ENCODE peak calls at places on chromosomes 7 and 10, in five cellular contexts. L is AG10803, W is Calu3, A is psoas muscle, I is fibroblast of lung. M is an unnamed sample.

GRCh38 chr7:27346531-27347260 is 104.1 kb downstream of the EVX1 start:
- DNase-seq in L (peak; percentile 77), W (peak; percentile 91), A (no peak), I (peak; percentile 80), M (no peak)

GRCh38 chr7:74502216-74502891 is 48.6 kb downstream of the GTF2IRD1 start:
- DNase-seq in L (peak; percentile 14), W (no peak), A (peak; percentile 94), I (no peak), M (no peak)

GRCh38 chr7:46218461-46219202 is 297.6 kb upstream of the IGFBP3 start:
- DNase-seq in L (peak; percentile 16), W (no peak), A (no peak), I (no peak), M (no peak)

GRCh38 chr7:17021205-17021604 is 139.4 kb upstream of the AGR3 start:
- DNase-seq in L (peak; percentile 70), W (peak; percentile 47), A (no peak), I (no peak), M (no peak)

GRCh38 chr10:4195214-4195613 is 410.2 kb upstream of the KLF6 start:
- DNase-seq in L (peak; percentile 19), W (no peak), A (no peak), I (peak; percentile 33), M (no peak)

GRCh38 chr10:130215076-130215917 is 79.1 kb downstream of the GLRX3 start:
- DNase-seq in L (no peak), W (no peak), A (no peak), I (no peak), M (no peak)

GRCh38 chr10:54363390-54363789 is 437.6 kb downstream of the PCDH15 start:
- DNase-seq in L (no peak), W (no peak), A (no peak), I (peak; percentile 3), M (no peak)

GRCh38 chr7:106102387-106102966 is 9.6 kb downstream of the SYPL1 start:
- DNase-seq in L (no peak), W (no peak), A (no peak), I (no peak), M (no peak)

GRCh38 chr7:139776486-139777303 is 1.1 kb downstream of the HIPK2 start:
- DNase-seq in L (peak; percentile 60), W (peak; percentile 18), A (no peak), I (peak; percentile 65), M (no peak)

GRCh38 chr10:12489357-12489756 is 140.0 kb downstream of the CAMK1D start:
- DNase-seq in L (no peak), W (no peak), A (no peak), I (no peak), M (no peak)

GRCh38 chr7:452230-452751 is 67.4 kb downstream of the PDGFA start:
- DNase-seq in L (peak; percentile 65), W (peak; percentile 49), A (no peak), I (peak; percentile 42), M (no peak)

GRCh38 chr10:4982764-4983226 is 19.6 kb downstream of the AKR1C1 start:
- DNase-seq in L (peak; percentile 7), W (no peak), A (no peak), I (peak; percentile 35), M (no peak)

GRCh38 chr10:125550362-125550761 is 132.6 kb downstream of the TEX36 start:
- DNase-seq in L (no peak), W (no peak), A (no peak), I (no peak), M (no peak)

GRCh38 chr10:22630229-22631174 is 83.9 kb downstream of the PIP4K2A start:
- DNase-seq in L (peak; percentile 54), W (no peak), A (no peak), I (peak; percentile 77), M (no peak)

GRCh38 chr7:24966802-24967201 is 13.2 kb downstream of the OSBPL3 start:
- DNase-seq in L (no peak), W (no peak), A (no peak), I (peak; percentile 36), M (no peak)

GRCh38 chr10:18229839-18230238 is 89.6 kb downstream of the CACNB2 start:
- DNase-seq in L (peak; percentile 54), W (no peak), A (no peak), I (peak; percentile 31), M (no peak)

GRCh38 chr7:147048864-147049263 is 932.3 kb downstream of the CNTNAP2 start:
- DNase-seq in L (no peak), W (no peak), A (no peak), I (no peak), M (no peak)

GRCh38 chr7:117993377-117994003 is 120.2 kb upstream of the CTTNBP2 start:
- DNase-seq in L (no peak), W (peak; percentile 47), A (no peak), I (peak; percentile 40), M (no peak)

GRCh38 chr10:97371696-97372095 is 29.4 kb downstream of the RRP12 start:
- DNase-seq in L (no peak), W (no peak), A (no peak), I (no peak), M (no peak)

GRCh38 chr7:100152404-100152803 is 3.7 kb downstream of the LAMTOR4 start:
- DNase-seq in L (no peak), W (no peak), A (no peak), I (no peak), M (no peak)

GRCh38 chr10:6891924-6892323 is 311.8 kb upstream of the PRKCQ start:
- DNase-seq in L (no peak), W (no peak), A (no peak), I (no peak), M (no peak)

GRCh38 chr10:77636967-77637473 is 588 bp downstream of the KCNMA1 start:
- DNase-seq in L (no peak), W (no peak), A (no peak), I (no peak), M (no peak)

GRCh38 chr10:77638766-77639101 is 1.1 kb upstream of the KCNMA1 start:
- DNase-seq in L (no peak), W (no peak), A (no peak), I (no peak), M (no peak)

GRCh38 chr10:77636286-77636966 is 1.2 kb downstream of the KCNMA1 start:
- DNase-seq in L (no peak), W (no peak), A (no peak), I (no peak), M (no peak)

GRCh38 chr10:77637986-77638765 is 568 bp upstream of the KCNMA1 start:
- DNase-seq in L (peak; percentile 61), W (peak; percentile 44), A (peak; percentile 83), I (peak; percentile 61), M (no peak)

GRCh38 chr10:77637474-77637985 is at the start of gene KCNMA1:
- DNase-seq in L (peak; percentile 49), W (peak; percentile 43), A (peak; percentile 73), I (peak; percentile 48), M (no peak)
- TF ChIP-seq CTCF in L (no peak), W (no peak), A (no peak), I (no peak), M (no peak)

GRCh38 chr7:128263420-128263819 is 22.3 kb downstream of the LEP start:
- DNase-seq in L (no peak), W (no peak), A (no peak), I (no peak), M (no peak)

GRCh38 chr7:128262273-128263028 is 21.4 kb downstream of the LEP start:
- DNase-seq in L (no peak), W (no peak), A (no peak), I (no peak), M (no peak)

GRCh38 chr7:128257458-128257857 is 16.4 kb downstream of the LEP start:
- DNase-seq in L (no peak), W (no peak), A (no peak), I (no peak), M (no peak)

GRCh38 chr7:128259131-128260056 is 18.3 kb downstream of the LEP start:
- DNase-seq in L (peak; percentile 30), W (peak; percentile 86), A (no peak), I (peak; percentile 49), M (no peak)

GRCh38 chr7:128260069-128260468 is 19.0 kb downstream of the LEP start:
- DNase-seq in L (no peak), W (no peak), A (no peak), I (no peak), M (no peak)
- TF ChIP-seq CTCF in L (no peak), W (no peak), A (no peak), I (no peak), M (no peak)

DNA sequence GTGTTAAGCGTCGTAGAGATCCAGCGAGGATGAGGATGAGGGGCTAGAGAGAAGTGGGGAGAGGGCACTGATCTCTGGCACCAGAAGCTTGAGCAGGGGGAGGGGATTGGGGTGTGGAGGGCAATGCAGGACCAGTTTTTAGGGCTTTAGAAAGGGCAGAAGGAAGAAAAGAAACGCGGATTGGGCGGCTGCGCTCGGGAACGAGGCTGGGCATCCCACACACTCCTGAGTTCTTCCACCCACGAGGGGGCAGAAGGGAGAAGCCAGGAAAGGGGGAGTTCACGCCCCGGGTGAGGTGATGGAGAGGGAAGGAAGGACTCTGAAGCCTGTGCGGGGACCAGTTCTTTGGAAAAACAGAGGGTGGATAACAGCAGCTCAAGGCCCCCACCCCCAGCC is 6.1 kb upstream of the VGF start:
- DNase-seq in L (no peak), W (no peak), A (no peak), I (no peak), M (no peak)
- TF ChIP-seq CTCF in L (peak; percentile 39), W (no peak), A (no peak), I (peak; percentile 32), M (no peak)

DNA sequence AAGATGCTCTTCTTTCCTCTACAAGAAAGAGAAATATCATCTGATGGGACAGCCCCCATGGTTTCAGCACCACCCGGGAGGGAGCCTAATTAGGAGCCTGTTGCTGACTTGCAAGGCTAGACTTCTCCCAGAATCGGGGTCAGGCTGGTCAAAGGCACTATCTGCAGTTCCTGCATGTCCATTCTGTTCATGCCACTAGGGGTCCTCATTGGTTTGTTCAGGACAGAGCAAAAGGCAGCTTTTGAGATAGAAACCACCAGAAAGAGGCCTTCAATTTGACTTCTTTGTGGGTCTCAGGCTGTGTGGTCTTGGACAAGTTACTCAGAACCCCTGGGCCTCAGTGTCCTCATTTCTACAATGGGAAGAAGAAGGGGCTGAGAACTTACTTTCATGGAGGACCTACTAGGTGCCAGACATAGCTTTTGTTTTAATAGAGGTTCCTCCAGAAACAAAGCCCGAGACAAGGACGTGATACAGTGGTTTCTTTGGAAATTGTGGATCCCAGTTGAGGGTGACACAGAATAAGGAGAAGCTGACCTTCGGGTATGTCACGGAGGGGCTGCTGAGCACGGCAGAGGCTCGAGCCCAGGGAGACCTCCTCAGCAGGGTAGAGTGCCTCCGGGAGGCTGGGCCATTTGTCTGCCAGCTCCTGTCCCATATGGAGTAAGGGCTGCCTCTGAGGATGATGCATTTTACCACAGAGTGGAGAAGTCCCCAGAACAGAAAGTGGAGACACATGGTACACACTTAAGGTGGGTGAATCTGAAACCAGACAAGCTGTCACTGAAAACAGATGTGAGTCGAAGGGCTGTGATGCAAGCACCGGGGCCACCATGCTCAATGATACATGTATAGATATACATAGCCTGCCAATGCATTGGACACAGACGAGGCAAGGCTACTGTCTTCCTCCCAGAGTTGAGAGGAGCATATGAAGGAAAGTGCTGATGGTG is 33.1 kb upstream of the NEUROD6 start:
- DNase-seq in L (peak; percentile 34), W (peak; percentile 84), A (no peak), I (peak; percentile 48), M (no peak)
- TF ChIP-seq CTCF in L (peak; percentile 59), W (peak; percentile 83), A (peak; percentile 20), I (peak; percentile 70), M (no peak)